ENCODE peak calls at places on chromosomes 11 and 22, in six cellular contexts. One of them, this sample, is unnamed.

GRCh38 chr22:37594237-37594636 is 14.3 kb upstream of the LGALS2 start:
- DNase-seq in DMS153: no peak
- DNase-seq in kidney tubule cell: no peak
- DNase-seq in natural killer cell treated with Interleukin-12 subunit alpha and Interleukin-12 subunit beta and Interleukin-15 and Interleukin-18, amount 100 ng/mL, for 72 hours: no peak
- DNase-seq in stimulated activated CD8-positive, alpha-beta memory T cell treated with anti-CD3 and anti-CD28 coated beads, Interleukin-15, amount 100 ng/mL, for 24 hours: no peak
- DNase-seq in NCI-H774: no peak
- DNase-seq in this sample: no peak

GRCh38 chr22:44351685-44352377 is 39.1 kb upstream of the SHISAL1 start:
- DNase-seq in NCI-H774: no peak
- DNase-seq in natural killer cell treated with Interleukin-12 subunit alpha and Interleukin-12 subunit beta and Interleukin-15 and Interleukin-18, amount 100 ng/mL, for 72 hours: no peak
- DNase-seq in DMS153: peak
- DNase-seq in stimulated activated CD8-positive, alpha-beta memory T cell treated with anti-CD3 and anti-CD28 coated beads, Interleukin-15, amount 100 ng/mL, for 24 hours: no peak
- DNase-seq in kidney tubule cell: peak
- DNase-seq in this sample: no peak

GRCh38 chr11:12280838-12281565 is 96.4 kb upstream of the PARVA start:
- DNase-seq in DMS153: no peak
- DNase-seq in stimulated activated CD8-positive, alpha-beta memory T cell treated with anti-CD3 and anti-CD28 coated beads, Interleukin-15, amount 100 ng/mL, for 24 hours: no peak
- DNase-seq in NCI-H774: no peak
- DNase-seq in kidney tubule cell: no peak
- DNase-seq in natural killer cell treated with Interleukin-12 subunit alpha and Interleukin-12 subunit beta and Interleukin-15 and Interleukin-18, amount 100 ng/mL, for 72 hours: no peak
- DNase-seq in this sample: no peak

GRCh38 chr11:119421941-119422504 is 949 bp downstream of the THY1 start:
- DNase-seq in stimulated activated CD8-positive, alpha-beta memory T cell treated with anti-CD3 and anti-CD28 coated beads, Interleukin-15, amount 100 ng/mL, for 24 hours: no peak
- DNase-seq in natural killer cell treated with Interleukin-12 subunit alpha and Interleukin-12 subunit beta and Interleukin-15 and Interleukin-18, amount 100 ng/mL, for 72 hours: no peak
- DNase-seq in DMS153: no peak
- DNase-seq in kidney tubule cell: peak
- DNase-seq in NCI-H774: no peak
- DNase-seq in this sample: no peak

GRCh38 chr11:14373941-14374646 is 15.1 kb upstream of the RRAS2 start:
- DNase-seq in stimulated activated CD8-positive, alpha-beta memory T cell treated with anti-CD3 and anti-CD28 coated beads, Interleukin-15, amount 100 ng/mL, for 24 hours: no peak
- DNase-seq in DMS153: no peak
- DNase-seq in NCI-H774: no peak
- DNase-seq in kidney tubule cell: peak
- DNase-seq in natural killer cell treated with Interleukin-12 subunit alpha and Interleukin-12 subunit beta and Interleukin-15 and Interleukin-18, amount 100 ng/mL, for 72 hours: no peak
- DNase-seq in this sample: no peak

GRCh38 chr11:10204021-10204420 is 90.0 kb downstream of the SBF2 start:
- DNase-seq in DMS153: peak
- DNase-seq in kidney tubule cell: no peak
- DNase-seq in stimulated activated CD8-positive, alpha-beta memory T cell treated with anti-CD3 and anti-CD28 coated beads, Interleukin-15, amount 100 ng/mL, for 24 hours: no peak
- DNase-seq in NCI-H774: no peak
- DNase-seq in natural killer cell treated with Interleukin-12 subunit alpha and Interleukin-12 subunit beta and Interleukin-15 and Interleukin-18, amount 100 ng/mL, for 72 hours: no peak
- DNase-seq in this sample: peak

GRCh38 chr11:132496341-132496740 is 1036.0 kb downstream of the OPCML start:
- DNase-seq in natural killer cell treated with Interleukin-12 subunit alpha and Interleukin-12 subunit beta and Interleukin-15 and Interleukin-18, amount 100 ng/mL, for 72 hours: no peak
- DNase-seq in DMS153: no peak
- DNase-seq in kidney tubule cell: peak
- DNase-seq in NCI-H774: no peak
- DNase-seq in stimulated activated CD8-positive, alpha-beta memory T cell treated with anti-CD3 and anti-CD28 coated beads, Interleukin-15, amount 100 ng/mL, for 24 hours: no peak
- DNase-seq in this sample: peak

GRCh38 chr11:25484225-25484624 is 847.7 kb upstream of the ANO3 start:
- DNase-seq in NCI-H774: no peak
- DNase-seq in DMS153: no peak
- DNase-seq in stimulated activated CD8-positive, alpha-beta memory T cell treated with anti-CD3 and anti-CD28 coated beads, Interleukin-15, amount 100 ng/mL, for 24 hours: no peak
- DNase-seq in kidney tubule cell: no peak
- DNase-seq in natural killer cell treated with Interleukin-12 subunit alpha and Interleukin-12 subunit beta and Interleukin-15 and Interleukin-18, amount 100 ng/mL, for 72 hours: no peak
- DNase-seq in this sample: no peak

GRCh38 chr11:74744277-74744676 is 4.4 kb upstream of the RNF169 start:
- DNase-seq in kidney tubule cell: no peak
- DNase-seq in DMS153: no peak
- DNase-seq in natural killer cell treated with Interleukin-12 subunit alpha and Interleukin-12 subunit beta and Interleukin-15 and Interleukin-18, amount 100 ng/mL, for 72 hours: no peak
- DNase-seq in stimulated activated CD8-positive, alpha-beta memory T cell treated with anti-CD3 and anti-CD28 coated beads, Interleukin-15, amount 100 ng/mL, for 24 hours: no peak
- DNase-seq in NCI-H774: no peak
- DNase-seq in this sample: peak

GRCh38 chr11:70586261-70587094 is 188.1 kb downstream of the CTTN start:
- DNase-seq in stimulated activated CD8-positive, alpha-beta memory T cell treated with anti-CD3 and anti-CD28 coated beads, Interleukin-15, amount 100 ng/mL, for 24 hours: no peak
- DNase-seq in natural killer cell treated with Interleukin-12 subunit alpha and Interleukin-12 subunit beta and Interleukin-15 and Interleukin-18, amount 100 ng/mL, for 72 hours: no peak
- DNase-seq in DMS153: no peak
- DNase-seq in kidney tubule cell: no peak
- DNase-seq in NCI-H774: no peak
- DNase-seq in this sample: no peak

GRCh38 chr11:85845052-85845631 is 10.0 kb upstream of the CCDC83 start:
- DNase-seq in natural killer cell treated with Interleukin-12 subunit alpha and Interleukin-12 subunit beta and Interleukin-15 and Interleukin-18, amount 100 ng/mL, for 72 hours: no peak
- DNase-seq in kidney tubule cell: peak
- DNase-seq in stimulated activated CD8-positive, alpha-beta memory T cell treated with anti-CD3 and anti-CD28 coated beads, Interleukin-15, amount 100 ng/mL, for 24 hours: no peak
- DNase-seq in DMS153: no peak
- DNase-seq in NCI-H774: no peak
- DNase-seq in this sample: no peak

GRCh38 chr22:42893366-42894150 is 36.5 kb upstream of the ARFGAP3 start:
- DNase-seq in kidney tubule cell: no peak
- DNase-seq in DMS153: no peak
- DNase-seq in natural killer cell treated with Interleukin-12 subunit alpha and Interleukin-12 subunit beta and Interleukin-15 and Interleukin-18, amount 100 ng/mL, for 72 hours: no peak
- DNase-seq in NCI-H774: no peak
- DNase-seq in stimulated activated CD8-positive, alpha-beta memory T cell treated with anti-CD3 and anti-CD28 coated beads, Interleukin-15, amount 100 ng/mL, for 24 hours: no peak
- DNase-seq in this sample: no peak

GRCh38 chr11:91967018-91967715 is 257.5 kb upstream of the FAT3 start:
- DNase-seq in kidney tubule cell: no peak
- DNase-seq in DMS153: no peak
- DNase-seq in natural killer cell treated with Interleukin-12 subunit alpha and Interleukin-12 subunit beta and Interleukin-15 and Interleukin-18, amount 100 ng/mL, for 72 hours: no peak
- DNase-seq in stimulated activated CD8-positive, alpha-beta memory T cell treated with anti-CD3 and anti-CD28 coated beads, Interleukin-15, amount 100 ng/mL, for 24 hours: no peak
- DNase-seq in NCI-H774: no peak
- DNase-seq in this sample: no peak

GRCh38 chr11:26947379-26947844 is 46.5 kb upstream of the FIBIN start:
- DNase-seq in NCI-H774: no peak
- DNase-seq in kidney tubule cell: peak
- DNase-seq in natural killer cell treated with Interleukin-12 subunit alpha and Interleukin-12 subunit beta and Interleukin-15 and Interleukin-18, amount 100 ng/mL, for 72 hours: no peak
- DNase-seq in DMS153: no peak
- DNase-seq in stimulated activated CD8-positive, alpha-beta memory T cell treated with anti-CD3 and anti-CD28 coated beads, Interleukin-15, amount 100 ng/mL, for 24 hours: no peak
- DNase-seq in this sample: no peak

GRCh38 chr11:22742149-22742548 is 75.7 kb downstream of the GAS2 start:
- DNase-seq in kidney tubule cell: no peak
- DNase-seq in DMS153: no peak
- DNase-seq in NCI-H774: no peak
- DNase-seq in stimulated activated CD8-positive, alpha-beta memory T cell treated with anti-CD3 and anti-CD28 coated beads, Interleukin-15, amount 100 ng/mL, for 24 hours: no peak
- DNase-seq in natural killer cell treated with Interleukin-12 subunit alpha and Interleukin-12 subunit beta and Interleukin-15 and Interleukin-18, amount 100 ng/mL, for 72 hours: no peak
- DNase-seq in this sample: no peak

GRCh38 chr11:130114281-130114680 is 44.6 kb downstream of the APLP2 start:
- DNase-seq in kidney tubule cell: no peak
- DNase-seq in DMS153: no peak
- DNase-seq in natural killer cell treated with Interleukin-12 subunit alpha and Interleukin-12 subunit beta and Interleukin-15 and Interleukin-18, amount 100 ng/mL, for 72 hours: no peak
- DNase-seq in NCI-H774: no peak
- DNase-seq in stimulated activated CD8-positive, alpha-beta memory T cell treated with anti-CD3 and anti-CD28 coated beads, Interleukin-15, amount 100 ng/mL, for 24 hours: no peak
- DNase-seq in this sample: no peak

GRCh38 chr11:95243658-95244057 is 12.7 kb upstream of the SESN3 start:
- DNase-seq in DMS153: no peak
- DNase-seq in stimulated activated CD8-positive, alpha-beta memory T cell treated with anti-CD3 and anti-CD28 coated beads, Interleukin-15, amount 100 ng/mL, for 24 hours: no peak
- DNase-seq in NCI-H774: no peak
- DNase-seq in kidney tubule cell: no peak
- DNase-seq in natural killer cell treated with Interleukin-12 subunit alpha and Interleukin-12 subunit beta and Interleukin-15 and Interleukin-18, amount 100 ng/mL, for 72 hours: no peak
- DNase-seq in this sample: peak

GRCh38 chr11:30488304-30488998 is 97.7 kb downstream of the MPPED2 start:
- DNase-seq in kidney tubule cell: no peak
- DNase-seq in DMS153: peak
- DNase-seq in natural killer cell treated with Interleukin-12 subunit alpha and Interleukin-12 subunit beta and Interleukin-15 and Interleukin-18, amount 100 ng/mL, for 72 hours: no peak
- DNase-seq in stimulated activated CD8-positive, alpha-beta memory T cell treated with anti-CD3 and anti-CD28 coated beads, Interleukin-15, amount 100 ng/mL, for 24 hours: no peak
- DNase-seq in NCI-H774: peak
- DNase-seq in this sample: peak

GRCh38 chr22:49380095-49380827 is 447.4 kb downstream of the BRD1 start:
- DNase-seq in natural killer cell treated with Interleukin-12 subunit alpha and Interleukin-12 subunit beta and Interleukin-15 and Interleukin-18, amount 100 ng/mL, for 72 hours: no peak
- DNase-seq in DMS153: no peak
- DNase-seq in stimulated activated CD8-positive, alpha-beta memory T cell treated with anti-CD3 and anti-CD28 coated beads, Interleukin-15, amount 100 ng/mL, for 24 hours: no peak
- DNase-seq in NCI-H774: no peak
- DNase-seq in kidney tubule cell: no peak
- DNase-seq in this sample: no peak

GRCh38 chr11:9013373-9013772 is 9.6 kb upstream of the NRIP3 start:
- DNase-seq in stimulated activated CD8-positive, alpha-beta memory T cell treated with anti-CD3 and anti-CD28 coated beads, Interleukin-15, amount 100 ng/mL, for 24 hours: no peak
- DNase-seq in NCI-H774: no peak
- DNase-seq in DMS153: no peak
- DNase-seq in natural killer cell treated with Interleukin-12 subunit alpha and Interleukin-12 subunit beta and Interleukin-15 and Interleukin-18, amount 100 ng/mL, for 72 hours: no peak
- DNase-seq in kidney tubule cell: no peak
- DNase-seq in this sample: no peak

GRCh38 chr11:47837929-47838328 is 10.2 kb downstream of the NUP160 start:
- DNase-seq in natural killer cell treated with Interleukin-12 subunit alpha and Interleukin-12 subunit beta and Interleukin-15 and Interleukin-18, amount 100 ng/mL, for 72 hours: no peak
- DNase-seq in stimulated activated CD8-positive, alpha-beta memory T cell treated with anti-CD3 and anti-CD28 coated beads, Interleukin-15, amount 100 ng/mL, for 24 hours: no peak
- DNase-seq in NCI-H774: no peak
- DNase-seq in kidney tubule cell: no peak
- DNase-seq in DMS153: no peak
- DNase-seq in this sample: no peak

This sample was measured in DMS53.